ENCODE peak calls at places on chromosome 19, in five cellular contexts. U is gastroesophageal sphincter; J is HepG2; I is activated naive CD4-positive, alpha-beta T cell treated with anti-CD3 and anti-CD28 coated beads, Interleukin-2, amount 50 U/mL, for 72 hours; G is activated T-helper 17 cell treated with anti-CD3 and anti-CD28 coated beads, Interleukin-2, amount 50 U/mL, for 72 hours. Q is an unnamed sample.

GRCh38 chr19:38685666-38686529 is 38.4 kb downstream of the ACTN4 start:
- ATAC-seq in I (peak), G (peak), U (no peak), J (peak), Q (peak)

GRCh38 chr19:49355890-49356289 is 6.3 kb downstream of the TEAD2 start:
- ATAC-seq in I (no peak), J (no peak), G (no peak), U (peak), Q (no peak)

GRCh38 chr19:52221831-52222375 is 32.1 kb downstream of the PPP2R1A start:
- ATAC-seq in J (no peak), U (no peak), G (no peak), I (peak), Q (no peak)

GRCh38 chr19:51621178-51621577 is 9.0 kb downstream of the SIGLEC5 start:
- ATAC-seq in I (no peak), U (no peak), J (no peak), G (no peak), Q (no peak)

GRCh38 chr19:873084-874019 is 13.9 kb downstream of the CFD start:
- ATAC-seq in G (peak), J (no peak), U (no peak), I (peak), Q (peak)

GRCh38 chr19:36103842-36104552 is 6.9 kb upstream of the OVOL3 start:
- ATAC-seq in J (no peak), U (no peak), G (no peak), I (no peak), Q (peak)

GRCh38 chr19:46428278-46429141 is at the start of gene PNMA8C:
- ATAC-seq in J (no peak), U (no peak), I (peak), G (peak), Q (peak)

GRCh38 chr19:54302252-54302651 is 10.7 kb downstream of the LILRA5 start:
- ATAC-seq in G (no peak), J (no peak), I (no peak), U (no peak), Q (no peak)

GRCh38 chr19:18504886-18505610 is 16.8 kb downstream of the ELL start:
- ATAC-seq in G (peak), U (no peak), J (no peak), I (peak), Q (no peak)

GRCh38 chr19:55673889-55674288 is 1.1 kb upstream of the EPN1 start:
- ATAC-seq in U (no peak), J (no peak), G (no peak), I (no peak), Q (no peak)

GRCh38 chr19:46716013-46716671 is 772 bp downstream of the PRKD2 start:
- ATAC-seq in U (no peak), G (no peak), J (peak), I (no peak), Q (peak)

GRCh38 chr19:15296353-15296752 is 36.0 kb downstream of the BRD4 start:
- ATAC-seq in J (peak), G (no peak), I (no peak), U (peak), Q (no peak)

GRCh38 chr19:5113633-5114586 is 145.0 kb downstream of the KDM4B start:
- ATAC-seq in J (no peak), I (no peak), G (no peak), U (no peak), Q (no peak)

GRCh38 chr19:54616840-54617560 is 13.3 kb upstream of the LILRB1 start:
- ATAC-seq in I (no peak), J (no peak), G (no peak), U (no peak), Q (no peak)

GRCh38 chr19:58022283-58022660 is 11.6 kb upstream of the ZSCAN1 start:
- ATAC-seq in U (no peak), G (no peak), J (no peak), I (peak), Q (no peak)

GRCh38 chr19:46355234-46355990 is 8.5 kb downstream of the PPP5C start:
- ATAC-seq in J (peak), U (no peak), G (peak), I (peak), Q (no peak)

GRCh38 chr19:12769689-12770088 is 5.7 kb downstream of the HOOK2 start:
- ATAC-seq in G (peak), I (peak), J (no peak), U (no peak), Q (no peak)

GRCh38 chr19:2578911-2579677 is 103.2 kb downstream of the GADD45B start:
- ATAC-seq in I (peak), U (peak), J (peak), G (peak), Q (peak)

GRCh38 chr19:39307233-39307821 is 11.1 kb downstream of the IFNL1 start:
- ATAC-seq in J (peak), U (peak), G (peak), I (no peak), Q (no peak)

GRCh38 chr19:38496603-38497487 is 63.4 kb downstream of the RYR1 start:
- ATAC-seq in I (no peak), U (no peak), G (no peak), J (peak), Q (no peak)

GRCh38 chr19:44728178-44728577 is 20.3 kb upstream of the BCL3 start:
- ATAC-seq in G (no peak), J (no peak), U (no peak), I (peak), Q (no peak)

GRCh38 chr19:30464162-30464561 is 92.0 kb downstream of the ZNF536 start:
- ATAC-seq in U (no peak), I (no peak), J (no peak), G (no peak), Q (no peak)

GRCh38 chr19:10670876-10671804 is 17.0 kb downstream of the ILF3 start:
- ATAC-seq in U (no peak), I (no peak), G (no peak), J (no peak), Q (no peak)

GRCh38 chr19:1986357-1987162 is 29.0 kb downstream of the BTBD2 start:
- ATAC-seq in G (peak), I (no peak), J (peak), U (no peak), Q (peak)

GRCh38 chr19:47608908-47609879 is at the start of gene BICRA:
- ATAC-seq in J (peak), G (peak), U (peak), I (peak), Q (peak)

GRCh38 chr19:34475026-34475974 is 6.3 kb upstream of the WTIP start:
- ATAC-seq in U (peak), J (no peak), I (peak), G (peak), Q (peak)

GRCh38 chr19:38532939-38533338 is 84.8 kb downstream of the MAP4K1 start:
- ATAC-seq in G (no peak), I (no peak), J (no peak), U (no peak), Q (no peak)

GRCh38 chr19:11234486-11235075 is 4.8 kb upstream of the ANGPTL8 start:
- ATAC-seq in J (no peak), G (no peak), I (no peak), U (no peak), Q (no peak)

GRCh38 chr19:43353606-43354304 is at the start of gene CD177:
- ATAC-seq in G (no peak), I (no peak), J (no peak), U (no peak), Q (peak)